ENCODE peak calls at places on chromosomes 12 and 14, in eight cellular contexts. Q is EL; V is effector memory CD8-positive, alpha-beta T cell; U is tibial nerve; S is MCF 10A; B is IMR-90; Z is mucosa of gallbladder; R is bronchial epithelial cell. D is an unnamed sample.

GRCh38 chr12:57568838-57569237 is 19.0 kb downstream of the KIF5A start:
- DNase-seq in Q (no peak), Z (no peak), V (no peak), B (no peak), S (no peak), R (no peak), U (no peak), D (no peak)

GRCh38 chr14:100392266-100392850 is 69.2 kb downstream of the SLC25A47 start:
- DNase-seq in B (peak), Z (no peak), U (no peak), V (no peak), R (no peak), S (no peak), Q (peak), D (no peak)

GRCh38 chr14:21711360-21711961 is 37.8 kb upstream of the OR4E1 start:
- DNase-seq in B (peak), Z (no peak), S (peak), R (peak), V (peak), Q (peak), U (no peak), D (peak)

GRCh38 chr14:63713765-63714164 is 14.1 kb downstream of the SGPP1 start:
- DNase-seq in Q (peak), R (peak), Z (no peak), U (no peak), B (peak), S (peak), V (no peak), D (peak)

GRCh38 chr14:75333523-75334190 is 55.0 kb downstream of the FOS start:
- DNase-seq in R (no peak), U (no peak), S (no peak), V (no peak), Z (no peak), B (no peak), Q (no peak), D (no peak)

GRCh38 chr12:93870020-93870795 is 193.0 kb downstream of the CRADD start:
- DNase-seq in B (no peak), U (no peak), V (no peak), R (no peak), S (no peak), Z (no peak), Q (no peak), D (peak)

GRCh38 chr14:90319634-90320541 is 11.9 kb downstream of the NRDE2 start:
- DNase-seq in S (no peak), Z (no peak), V (no peak), B (no peak), Q (no peak), U (no peak), R (no peak), D (no peak)

GRCh38 chr14:28599605-28600004 is 167.0 kb upstream of the FOXG1 start:
- DNase-seq in B (no peak), S (no peak), R (no peak), U (no peak), Q (no peak), V (no peak), Z (no peak), D (no peak)

GRCh38 chr12:11321980-11322379 is 11.7 kb upstream of the PRB4 start:
- DNase-seq in Z (no peak), U (no peak), S (no peak), V (no peak), B (no peak), Q (peak), R (no peak), D (no peak)

GRCh38 chr14:55600784-55601561 is 21.0 kb downstream of the KTN1 start:
- DNase-seq in Z (no peak), U (no peak), R (peak), Q (peak), S (peak), B (peak), V (no peak), D (peak)

GRCh38 chr12:47881826-47882427 is 22.9 kb downstream of the VDR start:
- DNase-seq in Q (peak), U (no peak), R (peak), B (peak), S (peak), V (no peak), Z (peak), D (peak)

GRCh38 chr12:41230756-41231155 is 42.6 kb downstream of the PDZRN4 start:
- DNase-seq in U (no peak), B (no peak), S (no peak), R (no peak), Q (no peak), Z (no peak), V (no peak), D (no peak)

GRCh38 chr12:109572506-109572845 is 828 bp downstream of the MMAB start:
- DNase-seq in V (no peak), B (no peak), Z (no peak), Q (no peak), U (no peak), S (no peak), R (no peak), D (no peak)

GRCh38 chr14:81386379-81386778 is 13.7 kb downstream of the STON2 start:
- DNase-seq in S (no peak), B (no peak), V (no peak), R (no peak), Z (no peak), U (no peak), Q (no peak), D (no peak)

D was measured in fibroblast of the aortic adventitia.